ENCODE peak calls at places on chromosomes 6 and 20, in seven cellular contexts. One of them, this sample, is unnamed.
A peak's percentile ranks its signal among the peaks of the same experiment; 100 is the strongest.

GRCh38 chr20:56629464-56630085 is 469 bp downstream of the TFAP2C start:
- DNase-seq in iPS DF 6.9: no peak
- DNase-seq in effector memory CD4-positive, alpha-beta T cell: no peak
- DNase-seq in left ventricle myocardium inferior: no peak
- DNase-seq in GM12865: no peak
- DNase-seq in colonic mucosa: no peak
- DNase-seq in lower leg skin: no peak
- DNase-seq in this sample: no peak

GRCh38 chr6:136609878-136610706 is 59.9 kb upstream of the MAP7 start:
- DNase-seq in left ventricle myocardium inferior: no peak
- DNase-seq in colonic mucosa: peak; percentile 82
- DNase-seq in iPS DF 6.9: no peak
- DNase-seq in GM12865: no peak
- DNase-seq in lower leg skin: no peak
- DNase-seq in effector memory CD4-positive, alpha-beta T cell: no peak
- DNase-seq in this sample: peak; percentile 66

GRCh38 chr6:21003780-21004541 is 469.7 kb downstream of the CDKAL1 start:
- DNase-seq in colonic mucosa: no peak
- DNase-seq in lower leg skin: no peak
- DNase-seq in effector memory CD4-positive, alpha-beta T cell: no peak
- DNase-seq in iPS DF 6.9: no peak
- DNase-seq in left ventricle myocardium inferior: no peak
- DNase-seq in GM12865: peak; percentile 58
- DNase-seq in this sample: peak; percentile 35

GRCh38 chr6:795046-795445 is 102.1 kb upstream of the EXOC2 start:
- DNase-seq in left ventricle myocardium inferior: no peak
- DNase-seq in colonic mucosa: no peak
- DNase-seq in lower leg skin: no peak
- DNase-seq in GM12865: no peak
- DNase-seq in iPS DF 6.9: no peak
- DNase-seq in effector memory CD4-positive, alpha-beta T cell: no peak
- DNase-seq in this sample: no peak

GRCh38 chr6:147304016-147304415 is 99.8 kb downstream of the STXBP5 start:
- DNase-seq in effector memory CD4-positive, alpha-beta T cell: no peak
- DNase-seq in iPS DF 6.9: no peak
- DNase-seq in left ventricle myocardium inferior: no peak
- DNase-seq in lower leg skin: no peak
- DNase-seq in colonic mucosa: no peak
- DNase-seq in GM12865: no peak
- DNase-seq in this sample: no peak

GRCh38 chr6:124324237-124324636 is 520.6 kb downstream of the NKAIN2 start:
- DNase-seq in colonic mucosa: no peak
- DNase-seq in lower leg skin: no peak
- DNase-seq in effector memory CD4-positive, alpha-beta T cell: no peak
- DNase-seq in GM12865: no peak
- DNase-seq in left ventricle myocardium inferior: no peak
- DNase-seq in iPS DF 6.9: no peak
- DNase-seq in this sample: no peak

GRCh38 chr6:133701633-133702331 is 187.1 kb upstream of the TCF21 start:
- DNase-seq in colonic mucosa: no peak
- DNase-seq in lower leg skin: no peak
- DNase-seq in effector memory CD4-positive, alpha-beta T cell: no peak
- DNase-seq in iPS DF 6.9: no peak
- DNase-seq in GM12865: peak; percentile 1
- DNase-seq in left ventricle myocardium inferior: peak; percentile 53
- DNase-seq in this sample: peak; percentile 13

GRCh38 chr6:151440498-151440897 is 11.4 kb downstream of the RMND1 start:
- DNase-seq in effector memory CD4-positive, alpha-beta T cell: no peak
- DNase-seq in left ventricle myocardium inferior: no peak
- DNase-seq in lower leg skin: no peak
- DNase-seq in colonic mucosa: no peak
- DNase-seq in GM12865: no peak
- DNase-seq in iPS DF 6.9: no peak
- DNase-seq in this sample: no peak

GRCh38 chr6:132236744-132237143 is 164.5 kb downstream of the MOXD1 start:
- DNase-seq in iPS DF 6.9: no peak
- DNase-seq in left ventricle myocardium inferior: no peak
- DNase-seq in GM12865: no peak
- DNase-seq in colonic mucosa: no peak
- DNase-seq in effector memory CD4-positive, alpha-beta T cell: no peak
- DNase-seq in lower leg skin: no peak
- DNase-seq in this sample: no peak

GRCh38 chr20:35529552-35529951 is at the start of gene C20orf173:
- DNase-seq in GM12865: no peak
- DNase-seq in lower leg skin: no peak
- DNase-seq in left ventricle myocardium inferior: no peak
- DNase-seq in effector memory CD4-positive, alpha-beta T cell: no peak
- DNase-seq in colonic mucosa: no peak
- DNase-seq in iPS DF 6.9: no peak
- DNase-seq in this sample: no peak

GRCh38 chr6:22308939-22309338 is 12.1 kb upstream of the PRL start:
- DNase-seq in effector memory CD4-positive, alpha-beta T cell: no peak
- DNase-seq in colonic mucosa: no peak
- DNase-seq in iPS DF 6.9: no peak
- DNase-seq in GM12865: no peak
- DNase-seq in left ventricle myocardium inferior: no peak
- DNase-seq in lower leg skin: no peak
- DNase-seq in this sample: no peak

GRCh38 chr6:108739496-108740330 is 108.5 kb upstream of the ARMC2 start:
- DNase-seq in iPS DF 6.9: no peak
- DNase-seq in colonic mucosa: no peak
- DNase-seq in lower leg skin: peak; percentile 74
- DNase-seq in left ventricle myocardium inferior: no peak
- DNase-seq in GM12865: no peak
- DNase-seq in effector memory CD4-positive, alpha-beta T cell: no peak
- DNase-seq in this sample: peak; percentile 60

GRCh38 chr20:37439223-37439933 is 81.7 kb upstream of the NNAT start:
- DNase-seq in left ventricle myocardium inferior: no peak
- DNase-seq in GM12865: no peak
- DNase-seq in iPS DF 6.9: no peak
- DNase-seq in colonic mucosa: no peak
- DNase-seq in lower leg skin: no peak
- DNase-seq in effector memory CD4-positive, alpha-beta T cell: no peak
- DNase-seq in this sample: no peak

GRCh38 chr6:170008386-170008785 is 257.0 kb downstream of the ERMARD start:
- DNase-seq in left ventricle myocardium inferior: no peak
- DNase-seq in iPS DF 6.9: no peak
- DNase-seq in lower leg skin: peak; percentile 70
- DNase-seq in colonic mucosa: no peak
- DNase-seq in GM12865: no peak
- DNase-seq in effector memory CD4-positive, alpha-beta T cell: no peak
- DNase-seq in this sample: no peak

GRCh38 chr6:170011233-170012142 is 260.1 kb downstream of the ERMARD start:
- DNase-seq in lower leg skin: peak; percentile 79
- DNase-seq in GM12865: no peak
- DNase-seq in effector memory CD4-positive, alpha-beta T cell: no peak
- DNase-seq in iPS DF 6.9: no peak
- DNase-seq in colonic mucosa: peak; percentile 12
- DNase-seq in left ventricle myocardium inferior: peak; percentile 81
- DNase-seq in this sample: no peak

GRCh38 chr6:170006524-170007467 is 255.4 kb downstream of the ERMARD start:
- DNase-seq in effector memory CD4-positive, alpha-beta T cell: no peak
- DNase-seq in left ventricle myocardium inferior: no peak
- DNase-seq in lower leg skin: peak; percentile 75
- DNase-seq in iPS DF 6.9: peak; percentile 85
- DNase-seq in colonic mucosa: no peak
- DNase-seq in GM12865: no peak
- DNase-seq in this sample: no peak

GRCh38 chr6:170007468-170008240 is 256.2 kb downstream of the ERMARD start:
- DNase-seq in effector memory CD4-positive, alpha-beta T cell: no peak
- DNase-seq in GM12865: no peak
- DNase-seq in lower leg skin: peak; percentile 67
- DNase-seq in iPS DF 6.9: no peak
- DNase-seq in colonic mucosa: no peak
- DNase-seq in left ventricle myocardium inferior: no peak
- DNase-seq in this sample: no peak

GRCh38 chr6:170010665-170011232 is 259.3 kb downstream of the ERMARD start:
- DNase-seq in iPS DF 6.9: no peak
- DNase-seq in lower leg skin: peak; percentile 75
- DNase-seq in GM12865: no peak
- DNase-seq in effector memory CD4-positive, alpha-beta T cell: no peak
- DNase-seq in left ventricle myocardium inferior: no peak
- DNase-seq in colonic mucosa: peak; percentile 8
- DNase-seq in this sample: no peak
- H3K4me3 ChIP-seq in iPS DF 6.9: no peak overlapping the region
- H3K4me3 ChIP-seq in lower leg skin: no peak overlapping the region
- H3K4me3 ChIP-seq in GM12865: no peak overlapping the region
- H3K4me3 ChIP-seq in effector memory CD4-positive, alpha-beta T cell: no peak overlapping the region
- H3K4me3 ChIP-seq in left ventricle myocardium inferior: peak overlapping the region; percentile 25
- H3K4me3 ChIP-seq in colonic mucosa: no peak overlapping the region
- H3K4me3 ChIP-seq in this sample: no peak overlapping the region

GRCh38 chr6:160344281-160344680 is 3.9 kb upstream of the SLC22A3 start:
- DNase-seq in colonic mucosa: no peak
- DNase-seq in left ventricle myocardium inferior: no peak
- DNase-seq in effector memory CD4-positive, alpha-beta T cell: no peak
- DNase-seq in GM12865: no peak
- DNase-seq in lower leg skin: no peak
- DNase-seq in iPS DF 6.9: no peak
- DNase-seq in this sample: no peak

GRCh38 chr6:160348552-160349441 is 619 bp downstream of the SLC22A3 start:
- DNase-seq in effector memory CD4-positive, alpha-beta T cell: no peak
- DNase-seq in GM12865: no peak
- DNase-seq in left ventricle myocardium inferior: no peak
- DNase-seq in lower leg skin: no peak
- DNase-seq in iPS DF 6.9: no peak
- DNase-seq in colonic mucosa: peak; percentile 45
- DNase-seq in this sample: peak; percentile 29

GRCh38 chr6:160349837-160350236 is 1.7 kb downstream of the SLC22A3 start:
- DNase-seq in iPS DF 6.9: no peak
- DNase-seq in left ventricle myocardium inferior: no peak
- DNase-seq in GM12865: no peak
- DNase-seq in lower leg skin: no peak
- DNase-seq in effector memory CD4-positive, alpha-beta T cell: no peak
- DNase-seq in colonic mucosa: no peak
- DNase-seq in this sample: no peak

GRCh38 chr6:160347259-160348208 is 644 bp upstream of the SLC22A3 start:
- DNase-seq in left ventricle myocardium inferior: no peak
- DNase-seq in colonic mucosa: peak; percentile 35
- DNase-seq in lower leg skin: no peak
- DNase-seq in effector memory CD4-positive, alpha-beta T cell: no peak
- DNase-seq in GM12865: no peak
- DNase-seq in iPS DF 6.9: no peak
- DNase-seq in this sample: no peak

GRCh38 chr6:160348209-160348551 is at the start of gene SLC22A3:
- DNase-seq in GM12865: no peak
- DNase-seq in lower leg skin: no peak
- DNase-seq in effector memory CD4-positive, alpha-beta T cell: no peak
- DNase-seq in colonic mucosa: no peak
- DNase-seq in iPS DF 6.9: no peak
- DNase-seq in left ventricle myocardium inferior: peak; percentile 48
- DNase-seq in this sample: peak; percentile 68
- H3K4me3 ChIP-seq in GM12865: no peak within 1 kb of the TSS
- H3K4me3 ChIP-seq in lower leg skin: peak within 1 kb of the TSS; percentile 45
- H3K4me3 ChIP-seq in effector memory CD4-positive, alpha-beta T cell: peak within 1 kb of the TSS; percentile 12
- H3K4me3 ChIP-seq in colonic mucosa: peak within 1 kb of the TSS; percentile 57
- H3K4me3 ChIP-seq in iPS DF 6.9: peak within 1 kb of the TSS; percentile 45
- H3K4me3 ChIP-seq in left ventricle myocardium inferior: peak within 1 kb of the TSS; percentile 70
- H3K4me3 ChIP-seq in this sample: no peak within 1 kb of the TSS

DNA sequence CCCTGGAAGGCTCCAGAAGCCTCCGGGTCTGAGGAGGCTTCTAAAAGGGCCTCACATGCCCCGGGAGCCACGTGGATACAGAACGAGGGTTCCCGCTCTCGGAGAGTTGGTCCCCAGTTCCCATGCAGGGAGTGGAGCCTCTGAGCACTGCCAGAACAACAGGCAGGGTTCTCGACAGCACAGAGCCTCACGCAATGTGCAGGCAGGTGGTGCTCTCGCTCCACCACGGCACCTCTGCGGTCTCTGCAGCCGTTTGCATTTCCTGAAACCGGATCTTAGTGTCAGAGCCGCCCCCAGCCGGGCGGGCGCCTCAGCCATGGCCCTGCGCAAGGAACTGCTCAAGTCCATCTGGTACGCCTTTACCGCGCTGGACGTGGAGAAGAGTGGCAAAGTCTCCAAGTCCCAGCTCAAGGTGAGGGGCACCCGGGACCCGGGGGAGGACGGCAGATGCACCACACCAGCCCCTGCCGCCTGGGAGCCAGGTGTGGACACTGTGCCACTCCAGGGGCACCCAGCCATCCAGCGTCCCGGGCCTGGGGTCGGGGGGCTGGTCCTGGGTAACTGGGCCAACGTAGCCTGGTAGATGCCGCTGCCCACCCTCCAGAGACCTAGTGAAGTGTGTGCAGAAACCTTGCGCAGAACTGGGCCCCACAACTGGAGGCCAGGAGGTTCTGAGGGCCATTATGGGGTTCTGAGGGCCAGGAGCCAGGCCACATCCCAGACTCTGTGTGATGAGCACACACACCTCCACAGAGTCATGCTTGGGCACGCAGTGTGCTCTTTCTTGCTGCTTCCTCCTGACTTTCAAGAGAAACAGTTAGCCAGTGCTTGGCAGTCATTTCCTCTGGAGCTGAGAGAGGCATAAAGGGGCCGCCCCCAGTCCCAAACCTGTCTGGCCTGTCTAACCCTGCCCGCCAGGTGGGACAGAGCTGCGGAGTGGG is at the start of gene DEF6:
- DNase-seq in GM12865: peak; percentile 95
- DNase-seq in effector memory CD4-positive, alpha-beta T cell: peak; percentile 83
- DNase-seq in iPS DF 6.9: peak; percentile 79
- DNase-seq in lower leg skin: peak; percentile 95
- DNase-seq in colonic mucosa: peak; percentile 85
- DNase-seq in left ventricle myocardium inferior: peak; percentile 82
- DNase-seq in this sample: peak; percentile 90
- H3K4me3 ChIP-seq in GM12865: peak within 1 kb of the TSS; percentile 90
- H3K4me3 ChIP-seq in effector memory CD4-positive, alpha-beta T cell: peak within 1 kb of the TSS; percentile 91
- H3K4me3 ChIP-seq in iPS DF 6.9: no peak within 1 kb of the TSS
- H3K4me3 ChIP-seq in lower leg skin: peak within 1 kb of the TSS; percentile 30
- H3K4me3 ChIP-seq in colonic mucosa: peak within 1 kb of the TSS; percentile 46
- H3K4me3 ChIP-seq in left ventricle myocardium inferior: peak within 1 kb of the TSS; percentile 63
- H3K4me3 ChIP-seq in this sample: peak within 1 kb of the TSS; percentile 21

GRCh38 chr6:14386263-14386981 is 268.9 kb downstream of the CD83 start:
- DNase-seq in colonic mucosa: no peak
- DNase-seq in GM12865: no peak
- DNase-seq in iPS DF 6.9: no peak
- DNase-seq in lower leg skin: no peak
- DNase-seq in effector memory CD4-positive, alpha-beta T cell: no peak
- DNase-seq in left ventricle myocardium inferior: no peak
- DNase-seq in this sample: no peak

GRCh38 chr6:14396392-14396791 is 278.8 kb downstream of the CD83 start:
- DNase-seq in GM12865: no peak
- DNase-seq in iPS DF 6.9: no peak
- DNase-seq in effector memory CD4-positive, alpha-beta T cell: no peak
- DNase-seq in colonic mucosa: no peak
- DNase-seq in left ventricle myocardium inferior: no peak
- DNase-seq in lower leg skin: no peak
- DNase-seq in this sample: no peak

GRCh38 chr6:14393910-14394309 is 276.3 kb downstream of the CD83 start:
- DNase-seq in iPS DF 6.9: no peak
- DNase-seq in colonic mucosa: no peak
- DNase-seq in lower leg skin: no peak
- DNase-seq in GM12865: no peak
- DNase-seq in left ventricle myocardium inferior: no peak
- DNase-seq in effector memory CD4-positive, alpha-beta T cell: no peak
- DNase-seq in this sample: no peak

DNA sequence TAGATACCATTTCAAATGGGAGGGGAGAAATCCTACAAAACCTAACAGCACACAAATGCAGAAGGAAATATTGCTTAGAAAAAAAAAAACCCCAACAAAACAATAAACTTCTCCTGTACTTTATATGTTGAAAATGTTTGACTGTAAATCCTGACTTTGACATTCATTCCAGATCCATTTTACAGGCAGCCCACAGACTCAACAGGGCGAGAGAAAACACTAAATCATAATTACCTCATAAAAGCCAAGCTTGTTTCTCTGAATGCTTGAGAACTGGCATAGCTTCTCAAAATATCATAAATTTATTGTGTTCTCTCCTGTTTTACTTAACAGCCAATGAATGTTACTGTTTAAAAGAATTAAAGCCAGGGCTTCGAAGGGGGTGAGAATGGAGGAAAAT is 273.2 kb downstream of the CD83 start:
- DNase-seq in GM12865: no peak
- DNase-seq in effector memory CD4-positive, alpha-beta T cell: no peak
- DNase-seq in iPS DF 6.9: no peak
- DNase-seq in left ventricle myocardium inferior: no peak
- DNase-seq in colonic mucosa: no peak
- DNase-seq in lower leg skin: no peak
- DNase-seq in this sample: no peak
- H3K4me3 ChIP-seq in GM12865: no peak overlapping the region
- H3K4me3 ChIP-seq in effector memory CD4-positive, alpha-beta T cell: no peak overlapping the region
- H3K4me3 ChIP-seq in iPS DF 6.9: no peak overlapping the region
- H3K4me3 ChIP-seq in left ventricle myocardium inferior: no peak overlapping the region
- H3K4me3 ChIP-seq in colonic mucosa: no peak overlapping the region
- H3K4me3 ChIP-seq in lower leg skin: no peak overlapping the region
- H3K4me3 ChIP-seq in this sample: no peak overlapping the region